ENCODE peak calls at places on chromosomes 6 and 20, in five cellular contexts. O, W, Y, R and A are unnamed samples.

GRCh38 chr6:16519265-16520242 is 241.7 kb downstream of the ATXN1 start:
- DNase-seq in W (no peak), O (no peak), Y (no peak), R (no peak), A (no peak)

GRCh38 chr20:53934421-53935352 is 135.7 kb downstream of the BCAS1 start:
- DNase-seq in W (no peak), Y (peak), O (no peak), R (no peak), A (no peak)

GRCh38 chr6:45721665-45722064 is 294.0 kb downstream of the CLIC5 start:
- DNase-seq in R (no peak), Y (peak), O (no peak), W (no peak), A (no peak)

GRCh38 chr20:32911355-32911754 is 52.6 kb downstream of the EFCAB8 start:
- DNase-seq in R (no peak), W (no peak), O (no peak), Y (no peak), A (no peak)

GRCh38 chr6:114362957-114363356 is 20.1 kb upstream of the HS3ST5 start:
- DNase-seq in Y (no peak), O (no peak), W (no peak), R (no peak), A (no peak)

GRCh38 chr6:90415178-90415577 is 118.5 kb upstream of the BACH2 start:
- DNase-seq in R (no peak), O (no peak), W (no peak), Y (no peak), A (no peak)

GRCh38 chr20:38730989-38731737 is 6.9 kb downstream of the SLC32A1 start:
- DNase-seq in O (no peak), R (no peak), Y (peak), W (peak), A (peak)

GRCh38 chr6:133503330-133503729 is 262.2 kb downstream of the EYA4 start:
- DNase-seq in R (no peak), Y (no peak), W (no peak), O (no peak), A (no peak)

GRCh38 chr6:20708367-20709124 is 174.3 kb downstream of the CDKAL1 start:
- DNase-seq in O (peak), Y (no peak), R (no peak), W (no peak), A (no peak)

GRCh38 chr6:163984446-163984936 is 570.0 kb downstream of the QKI start:
- DNase-seq in O (peak), Y (no peak), R (no peak), W (no peak), A (no peak)

GRCh38 chr20:37741055-37741454 is 47.2 kb downstream of the CTNNBL1 start:
- DNase-seq in W (no peak), R (no peak), Y (no peak), O (no peak), A (no peak)

GRCh38 chr6:3162067-3162497 is 4.7 kb upstream of the TUBB2A start:
- DNase-seq in W (no peak), O (no peak), Y (peak), R (no peak), A (no peak)

GRCh38 chr6:68756454-68757375 is 121.6 kb downstream of the ADGRB3 start:
- DNase-seq in R (no peak), Y (no peak), O (no peak), W (no peak), A (no peak)

GRCh38 chr6:157586476-157587126 is 205.6 kb downstream of the ZDHHC14 start:
- DNase-seq in W (no peak), O (no peak), Y (no peak), R (no peak), A (no peak)

GRCh38 chr6:161186173-161186769 is 87.6 kb downstream of the AGPAT4 start:
- DNase-seq in O (no peak), W (peak), Y (no peak), R (no peak), A (no peak)

GRCh38 chr6:147662639-147663038 is 154.1 kb downstream of the SAMD5 start:
- DNase-seq in R (no peak), O (no peak), W (no peak), Y (no peak), A (no peak)

GRCh38 chr20:18853946-18854646 is 40.5 kb downstream of the SCP2D1 start:
- DNase-seq in O (no peak), R (no peak), Y (no peak), W (no peak), A (no peak)

GRCh38 chr6:22106445-22106844 is 190.4 kb downstream of the PRL start:
- DNase-seq in R (no peak), O (no peak), Y (no peak), W (no peak), A (no peak)

GRCh38 chr6:157682856-157683481 is 140.1 kb upstream of the SNX9 start:
- DNase-seq in O (no peak), Y (no peak), R (no peak), W (no peak), A (no peak)

GRCh38 chr6:154306696-154307095 is 49.9 kb downstream of the IPCEF1 start:
- DNase-seq in W (no peak), O (peak), Y (no peak), R (no peak), A (no peak)

GRCh38 chr20:52793339-52793963 is 178.7 kb upstream of the TSHZ2 start:
- DNase-seq in R (no peak), Y (no peak), W (no peak), O (no peak), A (no peak)

GRCh38 chr6:111030008-111031006 is 48.5 kb downstream of the RPF2 start:
- DNase-seq in R (no peak), Y (no peak), W (no peak), O (no peak), A (no peak)

GRCh38 chr20:46899619-46900018 is 5.0 kb downstream of the EYA2 start:
- DNase-seq in Y (no peak), R (no peak), W (no peak), O (no peak), A (no peak)

GRCh38 chr6:132752255-132752654 is 5.4 kb downstream of the VNN2 start:
- DNase-seq in R (no peak), W (no peak), O (no peak), Y (no peak), A (no peak)

GRCh38 chr6:3360727-3361045 is 96.2 kb downstream of the SLC22A23 start:
- DNase-seq in R (no peak), Y (no peak), W (no peak), O (no peak), A (no peak)

GRCh38 chr6:45991189-45991588 is 24.5 kb downstream of the CLIC5 start:
- DNase-seq in Y (no peak), R (no peak), O (no peak), W (no peak), A (no peak)

GRCh38 chr6:43871284-43871683 is 101.3 kb downstream of the VEGFA start:
- DNase-seq in W (no peak), O (no peak), R (no peak), Y (peak), A (no peak)

GRCh38 chr20:24960302-24960801 is 11.3 kb downstream of the CST7 start:
- DNase-seq in W (no peak), Y (no peak), R (no peak), O (no peak), A (no peak)

GRCh38 chr6:170186006-170186908 is 104.6 kb downstream of the DLL1 start:
- DNase-seq in O (no peak), R (no peak), Y (no peak), W (no peak), A (no peak)

GRCh38 chr6:21555197-21555596 is 38.4 kb upstream of the SOX4 start:
- DNase-seq in R (no peak), Y (no peak), O (no peak), W (no peak), A (no peak)

GRCh38 chr6:150685860-150686259 is 86.2 kb downstream of the PLEKHG1 start:
- DNase-seq in Y (peak), W (peak), O (peak), R (peak), A (no peak)

GRCh38 chr6:45512594-45512993 is 134.9 kb upstream of the SUPT3H start:
- DNase-seq in Y (no peak), O (no peak), W (no peak), R (no peak), A (no peak)

GRCh38 chr6:138440296-138440695 is 36.3 kb downstream of the HEBP2 start:
- DNase-seq in W (no peak), R (no peak), O (no peak), Y (no peak), A (no peak)

GRCh38 chr6:37142047-37142614 is 27.8 kb upstream of the PIM1 start:
- DNase-seq in Y (no peak), W (no peak), R (no peak), O (no peak), A (no peak)

GRCh38 chr6:88520020-88520338 is 353.8 kb upstream of the CNR1 start:
- DNase-seq in O (no peak), W (no peak), R (no peak), Y (no peak), A (no peak)

DNA sequence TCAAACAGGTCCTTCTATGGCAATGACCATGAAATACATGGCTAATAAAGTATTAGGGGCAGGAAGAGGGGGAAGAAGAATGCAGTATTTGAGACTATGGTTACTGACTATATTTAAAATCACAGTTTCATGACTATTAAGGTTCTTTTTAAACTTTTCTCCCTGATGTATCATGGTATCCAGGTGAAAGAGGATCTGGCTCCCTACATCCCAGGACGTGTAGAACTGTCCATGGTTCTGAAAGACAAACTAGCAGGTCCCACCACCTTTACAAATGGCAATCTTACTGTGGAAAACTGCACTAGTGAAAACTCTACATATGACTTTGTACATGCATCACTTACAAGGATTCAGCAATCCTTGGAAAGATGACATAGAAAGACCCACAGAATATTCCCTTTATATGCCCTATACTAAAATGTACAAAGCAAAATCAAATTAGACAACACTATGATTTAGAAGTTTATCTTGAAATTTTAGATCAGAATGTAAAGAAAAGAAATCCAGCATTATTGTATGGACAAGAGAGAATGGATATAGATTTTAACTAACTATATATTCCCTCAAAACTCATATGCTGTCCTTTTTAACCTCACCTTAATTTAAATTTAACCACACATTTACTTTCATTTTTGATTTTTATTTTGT is 33.5 kb downstream of the RPP21 start:
- DNase-seq in W (no peak), Y (peak), R (no peak), O (no peak), A (peak)
- TF ChIP-seq JUND in W (no peak), Y (no peak), R (no peak), O (no peak), A (no peak)

GRCh38 chr20:22838001-22838400 is 197.1 kb upstream of the SSTR4 start:
- DNase-seq in W (no peak), R (no peak), Y (no peak), O (no peak), A (no peak)

GRCh38 chr20:22833851-22834250 is 201.3 kb upstream of the SSTR4 start:
- DNase-seq in Y (peak), O (no peak), R (no peak), W (no peak), A (no peak)

GRCh38 chr20:22836211-22836610 is 198.9 kb upstream of the SSTR4 start:
- DNase-seq in Y (no peak), W (no peak), R (no peak), O (no peak), A (no peak)

GRCh38 chr20:22834651-22835256 is 200.4 kb upstream of the SSTR4 start:
- DNase-seq in W (no peak), Y (no peak), O (no peak), R (no peak), A (no peak)

DNA sequence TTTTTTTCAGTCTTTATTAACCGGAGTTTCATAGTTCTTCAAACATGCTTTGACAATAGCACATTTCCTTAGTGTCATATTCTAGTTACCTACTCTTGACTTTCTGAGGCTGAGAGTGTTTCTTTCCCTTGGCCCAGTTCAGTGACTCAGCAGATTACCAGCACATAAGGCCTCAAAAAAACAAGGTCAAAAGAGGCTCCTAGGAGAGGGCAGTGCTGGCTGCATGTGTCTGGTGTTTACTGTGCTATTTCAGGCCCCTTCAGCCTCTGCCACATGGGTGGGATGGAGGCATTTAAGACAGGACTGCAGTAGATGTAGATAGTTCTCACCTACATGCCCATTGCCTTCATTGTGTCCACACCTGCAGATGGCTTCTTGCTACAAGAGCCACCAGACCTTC is 198.2 kb upstream of the SSTR4 start:
- DNase-seq in W (no peak), Y (peak), R (no peak), O (no peak), A (no peak)
- TF ChIP-seq JUND in W (no peak), Y (peak), R (no peak), O (no peak), A (no peak)

GRCh38 chr6:143222758-143223334 is 162.2 kb downstream of the AIG1 start:
- DNase-seq in Y (no peak), O (no peak), R (no peak), W (no peak), A (no peak)

GRCh38 chr6:143222310-143222709 is 161.6 kb downstream of the AIG1 start:
- DNase-seq in R (no peak), W (no peak), O (no peak), Y (no peak), A (no peak)

GRCh38 chr6:143225929-143226328 is 165.2 kb downstream of the AIG1 start:
- DNase-seq in R (no peak), W (no peak), Y (no peak), O (no peak), A (no peak)

GRCh38 chr6:143224516-143224915 is 163.8 kb downstream of the AIG1 start:
- DNase-seq in Y (no peak), R (no peak), O (no peak), W (no peak), A (no peak)

GRCh38 chr6:143223895-143224294 is 163.2 kb downstream of the AIG1 start:
- DNase-seq in O (no peak), R (no peak), W (no peak), Y (no peak), A (no peak)
- TF ChIP-seq JUND in O (no peak), R (no peak), W (no peak), Y (no peak), A (no peak)

GRCh38 chr20:17633221-17633849 is 48.7 kb downstream of the RRBP1 start:
- DNase-seq in O (no peak), Y (no peak), R (no peak), W (no peak), A (no peak)

GRCh38 chr20:17635320-17635673 is 46.7 kb downstream of the RRBP1 start:
- DNase-seq in O (no peak), Y (no peak), W (no peak), R (no peak), A (no peak)

GRCh38 chr20:17633850-17634500 is 48.1 kb downstream of the RRBP1 start:
- DNase-seq in R (no peak), W (no peak), Y (no peak), O (no peak), A (no peak)

GRCh38 chr20:17635846-17636245 is 46.2 kb downstream of the RRBP1 start:
- DNase-seq in W (no peak), R (no peak), O (no peak), Y (no peak), A (no peak)

DNA sequence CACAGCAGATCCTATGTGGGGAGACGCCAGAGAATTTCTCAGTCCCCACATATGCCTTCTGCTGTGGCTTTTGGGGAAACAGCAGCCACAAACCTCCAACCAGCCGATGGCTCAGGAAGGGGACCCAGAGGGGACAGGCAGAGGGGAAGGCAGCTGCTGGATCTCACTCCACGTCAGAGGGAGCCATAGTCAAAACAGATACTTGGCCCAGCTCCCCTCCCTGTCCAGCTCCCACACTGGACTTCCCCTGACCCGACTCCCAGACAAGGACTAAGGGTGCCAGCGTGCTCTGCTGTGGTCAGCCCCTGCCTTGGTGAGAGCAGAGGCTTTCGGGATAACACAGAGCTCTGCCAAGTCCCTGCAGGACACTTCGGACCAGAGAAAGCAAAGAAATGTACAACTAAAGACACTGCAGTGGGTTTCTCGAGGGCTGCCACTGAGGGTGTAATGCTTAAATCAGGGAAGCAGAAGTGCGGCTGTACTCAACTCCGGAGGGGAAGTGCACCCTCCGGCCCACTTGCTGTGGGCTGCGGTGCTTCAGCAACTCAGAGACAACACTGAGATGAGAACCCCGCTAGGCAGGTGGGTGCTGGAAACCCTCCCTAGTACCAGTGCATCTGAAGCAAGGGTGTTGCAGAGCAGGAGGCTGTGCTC is 47.2 kb downstream of the RRBP1 start:
- DNase-seq in O (no peak), Y (no peak), R (no peak), W (no peak), A (no peak)
- TF ChIP-seq JUND in O (no peak), Y (no peak), R (no peak), W (no peak), A (no peak)

DNA sequence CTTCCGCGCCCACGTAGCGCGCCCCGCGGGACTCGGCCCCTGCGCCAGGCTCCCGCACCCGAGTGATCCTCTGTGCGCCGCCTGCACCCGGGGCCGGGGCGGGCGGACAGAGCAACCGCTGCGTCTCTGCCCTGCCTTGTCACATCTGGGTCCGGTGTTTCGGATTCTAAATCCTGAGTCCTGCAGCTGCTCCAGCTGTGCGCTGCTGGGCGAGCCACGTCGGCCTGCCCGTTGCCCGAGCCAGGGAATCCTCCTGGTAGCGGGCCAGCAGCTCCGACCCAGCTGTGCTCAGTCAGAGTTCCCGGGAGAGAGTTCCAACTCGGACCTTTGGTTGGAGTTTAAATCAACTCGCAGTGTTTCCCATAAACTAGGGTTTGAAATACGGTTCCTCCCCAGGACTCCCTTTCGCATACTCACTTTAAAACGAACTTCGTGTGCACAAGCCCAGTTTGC is 268 bp upstream of the PDE10A start:
- DNase-seq in Y (no peak), O (no peak), R (no peak), W (no peak), A (no peak)
- TF ChIP-seq JUND in Y (no peak), O (no peak), R (no peak), W (no peak), A (no peak)